ENCODE peak calls at places on chromosomes 2 and 18, in eight cellular contexts. One of them, this sample, is unnamed.

GRCh38 chr2:8491296-8492048 is 190.4 kb upstream of the ID2 start:
- DNase-seq in neural crest cell: no peak
- DNase-seq in foreskin keratinocyte: no peak
- DNase-seq in fibroblast of villous mesenchyme: no peak
- DNase-seq in HCT116: no peak
- DNase-seq in GM12878: no peak
- DNase-seq in neural progenitor cell: no peak
- DNase-seq in cardiac muscle cell: no peak
- DNase-seq in this sample: no peak

GRCh38 chr18:73646772-73647171 is 500.9 kb downstream of the FBXO15 start:
- DNase-seq in fibroblast of villous mesenchyme: no peak
- DNase-seq in foreskin keratinocyte: peak
- DNase-seq in cardiac muscle cell: no peak
- DNase-seq in neural crest cell: no peak
- DNase-seq in HCT116: no peak
- DNase-seq in GM12878: no peak
- DNase-seq in neural progenitor cell: no peak
- DNase-seq in this sample: no peak

GRCh38 chr2:1755436-1756191 is 11.3 kb upstream of the PXDN start:
- DNase-seq in cardiac muscle cell: no peak
- DNase-seq in foreskin keratinocyte: no peak
- DNase-seq in neural crest cell: no peak
- DNase-seq in GM12878: no peak
- DNase-seq in neural progenitor cell: no peak
- DNase-seq in fibroblast of villous mesenchyme: peak
- DNase-seq in HCT116: no peak
- DNase-seq in this sample: no peak

GRCh38 chr2:171807130-171807529 is 86.9 kb downstream of the SLC25A12 start:
- DNase-seq in cardiac muscle cell: no peak
- DNase-seq in GM12878: no peak
- DNase-seq in neural crest cell: no peak
- DNase-seq in foreskin keratinocyte: peak
- DNase-seq in HCT116: peak
- DNase-seq in neural progenitor cell: no peak
- DNase-seq in fibroblast of villous mesenchyme: no peak
- DNase-seq in this sample: no peak

GRCh38 chr2:86081724-86082123 is 24.0 kb downstream of the POLR1A start:
- DNase-seq in neural progenitor cell: no peak
- DNase-seq in neural crest cell: no peak
- DNase-seq in GM12878: no peak
- DNase-seq in HCT116: no peak
- DNase-seq in cardiac muscle cell: no peak
- DNase-seq in foreskin keratinocyte: no peak
- DNase-seq in fibroblast of villous mesenchyme: no peak
- DNase-seq in this sample: no peak

GRCh38 chr2:50748652-50749174 is 283.2 kb downstream of the NRXN1 start:
- DNase-seq in neural crest cell: no peak
- DNase-seq in neural progenitor cell: no peak
- DNase-seq in HCT116: no peak
- DNase-seq in foreskin keratinocyte: no peak
- DNase-seq in GM12878: no peak
- DNase-seq in fibroblast of villous mesenchyme: no peak
- DNase-seq in cardiac muscle cell: no peak
- DNase-seq in this sample: no peak

GRCh38 chr18:10443001-10443400 is 11.4 kb upstream of the APCDD1 start:
- DNase-seq in GM12878: no peak
- DNase-seq in HCT116: no peak
- DNase-seq in foreskin keratinocyte: no peak
- DNase-seq in fibroblast of villous mesenchyme: no peak
- DNase-seq in cardiac muscle cell: no peak
- DNase-seq in neural crest cell: no peak
- DNase-seq in neural progenitor cell: no peak
- DNase-seq in this sample: no peak

GRCh38 chr18:38747153-38747552 is 1181.6 kb upstream of the CELF4 start:
- DNase-seq in neural crest cell: no peak
- DNase-seq in cardiac muscle cell: no peak
- DNase-seq in fibroblast of villous mesenchyme: no peak
- DNase-seq in neural progenitor cell: no peak
- DNase-seq in HCT116: no peak
- DNase-seq in GM12878: no peak
- DNase-seq in foreskin keratinocyte: no peak
- DNase-seq in this sample: peak

GRCh38 chr2:124810132-124810531 is 785.0 kb downstream of the CNTNAP5 start:
- DNase-seq in neural crest cell: peak
- DNase-seq in HCT116: no peak
- DNase-seq in GM12878: no peak
- DNase-seq in foreskin keratinocyte: no peak
- DNase-seq in cardiac muscle cell: peak
- DNase-seq in neural progenitor cell: peak
- DNase-seq in fibroblast of villous mesenchyme: no peak
- DNase-seq in this sample: no peak

GRCh38 chr2:106566050-106566449 is 78.9 kb downstream of the CD8B2 start:
- DNase-seq in fibroblast of villous mesenchyme: peak
- DNase-seq in HCT116: no peak
- DNase-seq in GM12878: no peak
- DNase-seq in cardiac muscle cell: no peak
- DNase-seq in neural crest cell: no peak
- DNase-seq in neural progenitor cell: no peak
- DNase-seq in foreskin keratinocyte: no peak
- DNase-seq in this sample: no peak

GRCh38 chr18:76783786-76784484 is 38.4 kb upstream of the ZNF236 start:
- DNase-seq in GM12878: no peak
- DNase-seq in fibroblast of villous mesenchyme: no peak
- DNase-seq in foreskin keratinocyte: no peak
- DNase-seq in neural progenitor cell: no peak
- DNase-seq in neural crest cell: no peak
- DNase-seq in cardiac muscle cell: no peak
- DNase-seq in HCT116: no peak
- DNase-seq in this sample: no peak

GRCh38 chr2:140567734-140568133 is 1563.1 kb downstream of the LRP1B start:
- DNase-seq in neural crest cell: no peak
- DNase-seq in neural progenitor cell: no peak
- DNase-seq in cardiac muscle cell: no peak
- DNase-seq in foreskin keratinocyte: peak
- DNase-seq in HCT116: no peak
- DNase-seq in fibroblast of villous mesenchyme: no peak
- DNase-seq in GM12878: no peak
- DNase-seq in this sample: no peak

GRCh38 chr2:227406177-227407031 is 18.7 kb upstream of the SCYGR1 start:
- DNase-seq in GM12878: no peak
- DNase-seq in fibroblast of villous mesenchyme: peak
- DNase-seq in neural crest cell: peak
- DNase-seq in HCT116: peak
- DNase-seq in neural progenitor cell: peak
- DNase-seq in foreskin keratinocyte: peak
- DNase-seq in cardiac muscle cell: peak
- DNase-seq in this sample: no peak

GRCh38 chr18:50297621-50298442 is 10.3 kb upstream of the CXXC1 start:
- DNase-seq in cardiac muscle cell: peak
- DNase-seq in HCT116: no peak
- DNase-seq in fibroblast of villous mesenchyme: peak
- DNase-seq in neural crest cell: peak
- DNase-seq in foreskin keratinocyte: peak
- DNase-seq in neural progenitor cell: peak
- DNase-seq in GM12878: peak
- DNase-seq in this sample: peak

GRCh38 chr2:105114551-105114950 is 76.7 kb downstream of the MRPS9 start:
- DNase-seq in foreskin keratinocyte: peak
- DNase-seq in neural progenitor cell: peak
- DNase-seq in HCT116: peak
- DNase-seq in fibroblast of villous mesenchyme: peak
- DNase-seq in neural crest cell: no peak
- DNase-seq in cardiac muscle cell: peak
- DNase-seq in GM12878: no peak
- DNase-seq in this sample: peak

GRCh38 chr2:62526531-62527381 is 20.8 kb upstream of the TMEM17 start:
- DNase-seq in HCT116: no peak
- DNase-seq in foreskin keratinocyte: no peak
- DNase-seq in neural crest cell: no peak
- DNase-seq in fibroblast of villous mesenchyme: no peak
- DNase-seq in neural progenitor cell: peak
- DNase-seq in cardiac muscle cell: no peak
- DNase-seq in GM12878: no peak
- DNase-seq in this sample: no peak

GRCh38 chr2:18214936-18215335 is 336.5 kb downstream of the KCNS3 start:
- DNase-seq in cardiac muscle cell: no peak
- DNase-seq in neural crest cell: no peak
- DNase-seq in GM12878: no peak
- DNase-seq in foreskin keratinocyte: peak
- DNase-seq in neural progenitor cell: no peak
- DNase-seq in fibroblast of villous mesenchyme: no peak
- DNase-seq in HCT116: no peak
- DNase-seq in this sample: no peak

GRCh38 chr18:46400449-46400848 is 256.6 kb downstream of the LOXHD1 start:
- DNase-seq in HCT116: no peak
- DNase-seq in cardiac muscle cell: no peak
- DNase-seq in neural crest cell: no peak
- DNase-seq in fibroblast of villous mesenchyme: no peak
- DNase-seq in neural progenitor cell: no peak
- DNase-seq in GM12878: no peak
- DNase-seq in foreskin keratinocyte: no peak
- DNase-seq in this sample: no peak
- TF ChIP-seq CTCF in HCT116: no peak
- TF ChIP-seq CTCF in cardiac muscle cell: no peak
- TF ChIP-seq CTCF in neural crest cell: no peak
- TF ChIP-seq CTCF in fibroblast of villous mesenchyme: no peak
- TF ChIP-seq CTCF in neural progenitor cell: no peak
- TF ChIP-seq CTCF in GM12878: no peak
- TF ChIP-seq CTCF in foreskin keratinocyte: no peak
- TF ChIP-seq CTCF in this sample: no peak

GRCh38 chr2:95053543-95053942 is 28.0 kb downstream of the MAL start:
- DNase-seq in foreskin keratinocyte: no peak
- DNase-seq in fibroblast of villous mesenchyme: no peak
- DNase-seq in cardiac muscle cell: no peak
- DNase-seq in neural crest cell: no peak
- DNase-seq in neural progenitor cell: no peak
- DNase-seq in GM12878: no peak
- DNase-seq in HCT116: no peak
- DNase-seq in this sample: no peak
- TF ChIP-seq CTCF in foreskin keratinocyte: peak
- TF ChIP-seq CTCF in fibroblast of villous mesenchyme: no peak
- TF ChIP-seq CTCF in cardiac muscle cell: no peak
- TF ChIP-seq CTCF in neural crest cell: no peak
- TF ChIP-seq CTCF in neural progenitor cell: no peak
- TF ChIP-seq CTCF in GM12878: peak
- TF ChIP-seq CTCF in HCT116: peak
- TF ChIP-seq CTCF in this sample: peak

DNA sequence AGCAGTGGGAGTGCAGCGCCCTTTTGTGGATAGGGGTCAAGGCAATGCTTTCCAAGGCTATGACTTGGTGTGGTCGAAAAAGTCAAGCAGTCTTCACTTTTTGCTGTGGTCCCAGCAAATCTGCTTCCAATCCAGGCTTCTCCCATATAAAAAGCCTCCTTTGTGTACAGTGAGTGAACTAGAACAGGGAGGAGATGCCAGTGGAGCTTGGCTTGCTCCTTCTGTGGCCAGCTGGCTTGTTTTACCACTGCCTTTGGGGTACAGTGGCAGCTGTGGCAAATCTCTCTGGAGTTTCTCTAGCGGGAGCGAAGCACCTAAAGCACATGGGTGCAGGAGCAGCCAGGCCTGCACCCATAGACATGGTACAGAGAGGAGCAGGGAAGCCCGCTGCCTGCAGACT is 103.5 kb downstream of the MSH2 start:
- DNase-seq in neural crest cell: no peak
- DNase-seq in HCT116: no peak
- DNase-seq in neural progenitor cell: no peak
- DNase-seq in cardiac muscle cell: no peak
- DNase-seq in fibroblast of villous mesenchyme: no peak
- DNase-seq in GM12878: no peak
- DNase-seq in foreskin keratinocyte: no peak
- DNase-seq in this sample: no peak
- TF ChIP-seq CTCF in neural crest cell: no peak
- TF ChIP-seq CTCF in HCT116: no peak
- TF ChIP-seq CTCF in neural progenitor cell: no peak
- TF ChIP-seq CTCF in cardiac muscle cell: no peak
- TF ChIP-seq CTCF in fibroblast of villous mesenchyme: no peak
- TF ChIP-seq CTCF in GM12878: no peak
- TF ChIP-seq CTCF in foreskin keratinocyte: no peak
- TF ChIP-seq CTCF in this sample: no peak

GRCh38 chr2:156687126-156687525 is 250.9 kb downstream of the GPD2 start:
- DNase-seq in HCT116: no peak
- DNase-seq in foreskin keratinocyte: no peak
- DNase-seq in neural crest cell: no peak
- DNase-seq in fibroblast of villous mesenchyme: no peak
- DNase-seq in neural progenitor cell: no peak
- DNase-seq in cardiac muscle cell: no peak
- DNase-seq in GM12878: no peak
- DNase-seq in this sample: no peak

GRCh38 chr2:156687715-156688114 is 251.5 kb downstream of the GPD2 start:
- DNase-seq in neural progenitor cell: no peak
- DNase-seq in foreskin keratinocyte: peak
- DNase-seq in HCT116: no peak
- DNase-seq in cardiac muscle cell: no peak
- DNase-seq in fibroblast of villous mesenchyme: peak
- DNase-seq in neural crest cell: no peak
- DNase-seq in GM12878: no peak
- DNase-seq in this sample: no peak

GRCh38 chr2:156695020-156695419 is 258.8 kb downstream of the GPD2 start:
- DNase-seq in fibroblast of villous mesenchyme: no peak
- DNase-seq in neural crest cell: no peak
- DNase-seq in neural progenitor cell: no peak
- DNase-seq in HCT116: no peak
- DNase-seq in cardiac muscle cell: no peak
- DNase-seq in GM12878: no peak
- DNase-seq in foreskin keratinocyte: no peak
- DNase-seq in this sample: no peak

GRCh38 chr2:156691014-156691413 is 254.8 kb downstream of the GPD2 start:
- DNase-seq in neural crest cell: no peak
- DNase-seq in foreskin keratinocyte: no peak
- DNase-seq in fibroblast of villous mesenchyme: no peak
- DNase-seq in HCT116: no peak
- DNase-seq in neural progenitor cell: no peak
- DNase-seq in GM12878: no peak
- DNase-seq in cardiac muscle cell: no peak
- DNase-seq in this sample: no peak

GRCh38 chr2:156689945-156690344 is 253.8 kb downstream of the GPD2 start:
- DNase-seq in cardiac muscle cell: no peak
- DNase-seq in HCT116: no peak
- DNase-seq in fibroblast of villous mesenchyme: no peak
- DNase-seq in foreskin keratinocyte: no peak
- DNase-seq in neural progenitor cell: no peak
- DNase-seq in neural crest cell: no peak
- DNase-seq in GM12878: no peak
- DNase-seq in this sample: no peak
- TF ChIP-seq CTCF in cardiac muscle cell: no peak
- TF ChIP-seq CTCF in HCT116: no peak
- TF ChIP-seq CTCF in fibroblast of villous mesenchyme: no peak
- TF ChIP-seq CTCF in foreskin keratinocyte: no peak
- TF ChIP-seq CTCF in neural progenitor cell: no peak
- TF ChIP-seq CTCF in neural crest cell: no peak
- TF ChIP-seq CTCF in GM12878: no peak
- TF ChIP-seq CTCF in this sample: no peak

DNA sequence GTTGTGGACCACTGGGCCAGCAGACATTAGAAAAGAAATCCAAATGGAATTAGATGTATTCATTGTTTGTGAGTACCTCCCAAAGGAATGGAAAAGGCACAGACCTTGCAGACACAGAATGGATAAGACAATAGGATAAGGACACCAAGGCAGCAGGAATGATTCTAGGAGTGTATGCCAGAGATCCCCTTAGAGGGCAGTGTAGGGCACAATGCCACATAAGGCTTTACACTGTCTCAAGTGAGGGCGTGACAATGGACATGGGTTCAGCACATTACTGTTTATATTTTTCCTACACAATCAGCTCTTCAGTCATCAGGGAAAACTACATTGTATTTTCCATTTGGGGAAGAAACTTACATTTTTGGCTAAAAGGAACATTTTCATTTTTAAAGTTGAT is 250.9 kb downstream of the PTH2R start:
- DNase-seq in HCT116: peak
- DNase-seq in fibroblast of villous mesenchyme: no peak
- DNase-seq in cardiac muscle cell: no peak
- DNase-seq in neural progenitor cell: peak
- DNase-seq in GM12878: no peak
- DNase-seq in neural crest cell: no peak
- DNase-seq in foreskin keratinocyte: no peak
- DNase-seq in this sample: no peak
- TF ChIP-seq CTCF in HCT116: peak
- TF ChIP-seq CTCF in fibroblast of villous mesenchyme: no peak
- TF ChIP-seq CTCF in cardiac muscle cell: no peak
- TF ChIP-seq CTCF in neural progenitor cell: peak
- TF ChIP-seq CTCF in GM12878: no peak
- TF ChIP-seq CTCF in neural crest cell: no peak
- TF ChIP-seq CTCF in foreskin keratinocyte: no peak
- TF ChIP-seq CTCF in this sample: peak